ENCODE peak calls at places on chromosomes 12 and 14, in nine cellular contexts. One of them, this sample, is unnamed. For H3K36me3 and H3K4me1, the result is how much of the 10 kb centered on the place peaks cover.

GRCh38 chr14:70641548-70642312 is at the start of gene TTC9:
- DNase-seq in CD4-positive, alpha-beta memory T cell: no peak
- DNase-seq in mucosa of descending colon: peak
- DNase-seq in pancreas: peak
- DNase-seq in HepG2: no peak
- DNase-seq in endothelial cell of umbilical vein: no peak
- DNase-seq in CD8-positive, alpha-beta memory T cell: peak
- DNase-seq in suprapubic skin: no peak
- DNase-seq in cardiac muscle cell: peak
- DNase-seq in this sample: no peak

GRCh38 chr14:69703047-69704046 is 63.6 kb upstream of the SRSF5 start:
- DNase-seq in CD4-positive, alpha-beta memory T cell: no peak
- DNase-seq in mucosa of descending colon: no peak
- DNase-seq in pancreas: no peak
- DNase-seq in HepG2: peak
- DNase-seq in endothelial cell of umbilical vein: no peak
- DNase-seq in CD8-positive, alpha-beta memory T cell: no peak
- DNase-seq in suprapubic skin: no peak
- DNase-seq in cardiac muscle cell: no peak
- DNase-seq in this sample: no peak

GRCh38 chr14:36163451-36163850 is 13.1 kb downstream of the PTCSC3 start:
- DNase-seq in CD4-positive, alpha-beta memory T cell: no peak
- DNase-seq in mucosa of descending colon: no peak
- DNase-seq in pancreas: no peak
- DNase-seq in HepG2: no peak
- DNase-seq in endothelial cell of umbilical vein: no peak
- DNase-seq in CD8-positive, alpha-beta memory T cell: no peak
- DNase-seq in suprapubic skin: no peak
- DNase-seq in cardiac muscle cell: no peak
- DNase-seq in this sample: no peak

GRCh38 chr14:35387209-35387608 is 17.3 kb downstream of the NFKBIA start:
- DNase-seq in CD4-positive, alpha-beta memory T cell: no peak
- DNase-seq in mucosa of descending colon: no peak
- DNase-seq in pancreas: no peak
- DNase-seq in HepG2: no peak
- DNase-seq in endothelial cell of umbilical vein: no peak
- DNase-seq in CD8-positive, alpha-beta memory T cell: no peak
- DNase-seq in suprapubic skin: no peak
- DNase-seq in cardiac muscle cell: no peak
- DNase-seq in this sample: no peak

GRCh38 chr12:71070416-71071155 is 87.2 kb downstream of the TSPAN8 start:
- DNase-seq in CD4-positive, alpha-beta memory T cell: no peak
- DNase-seq in mucosa of descending colon: no peak
- DNase-seq in pancreas: no peak
- DNase-seq in HepG2: no peak
- DNase-seq in endothelial cell of umbilical vein: no peak
- DNase-seq in CD8-positive, alpha-beta memory T cell: no peak
- DNase-seq in suprapubic skin: no peak
- DNase-seq in cardiac muscle cell: no peak
- DNase-seq in this sample: no peak

GRCh38 chr12:57242329-57242690 is 8.7 kb downstream of the STAC3 start:
- DNase-seq in CD4-positive, alpha-beta memory T cell: no peak
- DNase-seq in mucosa of descending colon: peak
- DNase-seq in pancreas: peak
- DNase-seq in HepG2: no peak
- DNase-seq in endothelial cell of umbilical vein: no peak
- DNase-seq in CD8-positive, alpha-beta memory T cell: no peak
- DNase-seq in suprapubic skin: peak
- DNase-seq in cardiac muscle cell: no peak
- DNase-seq in this sample: no peak

GRCh38 chr12:4720637-4720995 is 416 bp downstream of the GALNT8 start:
- DNase-seq in CD4-positive, alpha-beta memory T cell: no peak
- DNase-seq in mucosa of descending colon: no peak
- DNase-seq in pancreas: no peak
- DNase-seq in HepG2: no peak
- DNase-seq in endothelial cell of umbilical vein: no peak
- DNase-seq in CD8-positive, alpha-beta memory T cell: no peak
- DNase-seq in suprapubic skin: no peak
- DNase-seq in cardiac muscle cell: no peak
- DNase-seq in this sample: no peak

GRCh38 chr14:66724996-66725395 is 217.0 kb downstream of the GPHN start:
- DNase-seq in CD4-positive, alpha-beta memory T cell: no peak
- DNase-seq in mucosa of descending colon: no peak
- DNase-seq in pancreas: no peak
- DNase-seq in HepG2: no peak
- DNase-seq in endothelial cell of umbilical vein: no peak
- DNase-seq in CD8-positive, alpha-beta memory T cell: no peak
- DNase-seq in suprapubic skin: no peak
- DNase-seq in cardiac muscle cell: no peak
- DNase-seq in this sample: no peak

GRCh38 chr14:74516451-74517155 is 23.0 kb downstream of the ISCA2 start:
- DNase-seq in CD4-positive, alpha-beta memory T cell: no peak
- DNase-seq in mucosa of descending colon: peak
- DNase-seq in pancreas: no peak
- DNase-seq in HepG2: peak
- DNase-seq in endothelial cell of umbilical vein: no peak
- DNase-seq in CD8-positive, alpha-beta memory T cell: no peak
- DNase-seq in suprapubic skin: no peak
- DNase-seq in cardiac muscle cell: no peak
- DNase-seq in this sample: no peak

GRCh38 chr14:95134304-95134933 is 22.9 kb downstream of the DICER1 start:
- DNase-seq in CD4-positive, alpha-beta memory T cell: no peak
- DNase-seq in mucosa of descending colon: no peak
- DNase-seq in pancreas: no peak
- DNase-seq in HepG2: no peak
- DNase-seq in endothelial cell of umbilical vein: peak
- DNase-seq in CD8-positive, alpha-beta memory T cell: no peak
- DNase-seq in suprapubic skin: no peak
- DNase-seq in cardiac muscle cell: peak
- DNase-seq in this sample: no peak
- H3K36me3 ChIP-seq in CD4-positive, alpha-beta memory T cell: under half
- H3K36me3 ChIP-seq in mucosa of descending colon: under half
- H3K36me3 ChIP-seq in pancreas: under half
- H3K36me3 ChIP-seq in HepG2: under half
- H3K36me3 ChIP-seq in endothelial cell of umbilical vein: under half
- H3K36me3 ChIP-seq in CD8-positive, alpha-beta memory T cell: under half
- H3K36me3 ChIP-seq in suprapubic skin: under half
- H3K36me3 ChIP-seq in cardiac muscle cell: under half
- H3K36me3 ChIP-seq in this sample: under half

GRCh38 chr12:6090786-6091185 is 33.7 kb downstream of the VWF start:
- DNase-seq in CD4-positive, alpha-beta memory T cell: no peak
- DNase-seq in mucosa of descending colon: no peak
- DNase-seq in pancreas: no peak
- DNase-seq in HepG2: peak
- DNase-seq in endothelial cell of umbilical vein: no peak
- DNase-seq in CD8-positive, alpha-beta memory T cell: no peak
- DNase-seq in suprapubic skin: peak
- DNase-seq in cardiac muscle cell: peak
- DNase-seq in this sample: peak
- H3K4me1 ChIP-seq in CD4-positive, alpha-beta memory T cell: under half
- H3K4me1 ChIP-seq in mucosa of descending colon: under half
- H3K4me1 ChIP-seq in pancreas: under half
- H3K4me1 ChIP-seq in HepG2: under half
- H3K4me1 ChIP-seq in endothelial cell of umbilical vein: half or more
- H3K4me1 ChIP-seq in CD8-positive, alpha-beta memory T cell: under half
- H3K4me1 ChIP-seq in suprapubic skin: under half
- H3K4me1 ChIP-seq in cardiac muscle cell: under half
- H3K4me1 ChIP-seq in this sample: under half

GRCh38 chr12:63394349-63394748 is 243.3 kb upstream of the AVPR1A start:
- DNase-seq in CD4-positive, alpha-beta memory T cell: no peak
- DNase-seq in mucosa of descending colon: no peak
- DNase-seq in pancreas: no peak
- DNase-seq in HepG2: no peak
- DNase-seq in endothelial cell of umbilical vein: no peak
- DNase-seq in CD8-positive, alpha-beta memory T cell: no peak
- DNase-seq in suprapubic skin: no peak
- DNase-seq in cardiac muscle cell: no peak
- DNase-seq in this sample: no peak

GRCh38 chr12:63397807-63398206 is 246.8 kb upstream of the AVPR1A start:
- DNase-seq in CD4-positive, alpha-beta memory T cell: no peak
- DNase-seq in mucosa of descending colon: no peak
- DNase-seq in pancreas: no peak
- DNase-seq in HepG2: no peak
- DNase-seq in endothelial cell of umbilical vein: no peak
- DNase-seq in CD8-positive, alpha-beta memory T cell: no peak
- DNase-seq in suprapubic skin: no peak
- DNase-seq in cardiac muscle cell: no peak
- DNase-seq in this sample: no peak

GRCh38 chr12:63394994-63395393 is 244.0 kb upstream of the AVPR1A start:
- DNase-seq in CD4-positive, alpha-beta memory T cell: no peak
- DNase-seq in mucosa of descending colon: no peak
- DNase-seq in pancreas: no peak
- DNase-seq in HepG2: no peak
- DNase-seq in endothelial cell of umbilical vein: no peak
- DNase-seq in CD8-positive, alpha-beta memory T cell: no peak
- DNase-seq in suprapubic skin: no peak
- DNase-seq in cardiac muscle cell: no peak
- DNase-seq in this sample: no peak

GRCh38 chr12:63400318-63400717 is 249.3 kb upstream of the AVPR1A start:
- DNase-seq in CD4-positive, alpha-beta memory T cell: no peak
- DNase-seq in mucosa of descending colon: no peak
- DNase-seq in pancreas: no peak
- DNase-seq in HepG2: no peak
- DNase-seq in endothelial cell of umbilical vein: no peak
- DNase-seq in CD8-positive, alpha-beta memory T cell: no peak
- DNase-seq in suprapubic skin: no peak
- DNase-seq in cardiac muscle cell: no peak
- DNase-seq in this sample: no peak

GRCh38 chr12:63396135-63396534 is 245.1 kb upstream of the AVPR1A start:
- DNase-seq in CD4-positive, alpha-beta memory T cell: no peak
- DNase-seq in mucosa of descending colon: no peak
- DNase-seq in pancreas: no peak
- DNase-seq in HepG2: no peak
- DNase-seq in endothelial cell of umbilical vein: no peak
- DNase-seq in CD8-positive, alpha-beta memory T cell: no peak
- DNase-seq in suprapubic skin: no peak
- DNase-seq in cardiac muscle cell: no peak
- DNase-seq in this sample: no peak
- H3K36me3 ChIP-seq in CD4-positive, alpha-beta memory T cell: under half
- H3K36me3 ChIP-seq in mucosa of descending colon: under half
- H3K36me3 ChIP-seq in pancreas: under half
- H3K36me3 ChIP-seq in HepG2: under half
- H3K36me3 ChIP-seq in endothelial cell of umbilical vein: under half
- H3K36me3 ChIP-seq in CD8-positive, alpha-beta memory T cell: under half
- H3K36me3 ChIP-seq in suprapubic skin: under half
- H3K36me3 ChIP-seq in cardiac muscle cell: under half
- H3K36me3 ChIP-seq in this sample: under half

GRCh38 chr14:32374155-32374554 is 45.1 kb downstream of the AKAP6 start:
- DNase-seq in CD4-positive, alpha-beta memory T cell: no peak
- DNase-seq in mucosa of descending colon: no peak
- DNase-seq in pancreas: no peak
- DNase-seq in HepG2: no peak
- DNase-seq in endothelial cell of umbilical vein: no peak
- DNase-seq in CD8-positive, alpha-beta memory T cell: no peak
- DNase-seq in suprapubic skin: no peak
- DNase-seq in cardiac muscle cell: peak
- DNase-seq in this sample: no peak

GRCh38 chr14:32372154-32372553 is 43.1 kb downstream of the AKAP6 start:
- DNase-seq in CD4-positive, alpha-beta memory T cell: no peak
- DNase-seq in mucosa of descending colon: no peak
- DNase-seq in pancreas: no peak
- DNase-seq in HepG2: no peak
- DNase-seq in endothelial cell of umbilical vein: peak
- DNase-seq in CD8-positive, alpha-beta memory T cell: no peak
- DNase-seq in suprapubic skin: no peak
- DNase-seq in cardiac muscle cell: peak
- DNase-seq in this sample: no peak

GRCh38 chr14:32368107-32368506 is 39.0 kb downstream of the AKAP6 start:
- DNase-seq in CD4-positive, alpha-beta memory T cell: no peak
- DNase-seq in mucosa of descending colon: no peak
- DNase-seq in pancreas: no peak
- DNase-seq in HepG2: no peak
- DNase-seq in endothelial cell of umbilical vein: no peak
- DNase-seq in CD8-positive, alpha-beta memory T cell: no peak
- DNase-seq in suprapubic skin: no peak
- DNase-seq in cardiac muscle cell: no peak
- DNase-seq in this sample: no peak

GRCh38 chr14:32367501-32367900 is 38.4 kb downstream of the AKAP6 start:
- DNase-seq in CD4-positive, alpha-beta memory T cell: no peak
- DNase-seq in mucosa of descending colon: no peak
- DNase-seq in pancreas: no peak
- DNase-seq in HepG2: no peak
- DNase-seq in endothelial cell of umbilical vein: no peak
- DNase-seq in CD8-positive, alpha-beta memory T cell: no peak
- DNase-seq in suprapubic skin: no peak
- DNase-seq in cardiac muscle cell: no peak
- DNase-seq in this sample: no peak

DNA sequence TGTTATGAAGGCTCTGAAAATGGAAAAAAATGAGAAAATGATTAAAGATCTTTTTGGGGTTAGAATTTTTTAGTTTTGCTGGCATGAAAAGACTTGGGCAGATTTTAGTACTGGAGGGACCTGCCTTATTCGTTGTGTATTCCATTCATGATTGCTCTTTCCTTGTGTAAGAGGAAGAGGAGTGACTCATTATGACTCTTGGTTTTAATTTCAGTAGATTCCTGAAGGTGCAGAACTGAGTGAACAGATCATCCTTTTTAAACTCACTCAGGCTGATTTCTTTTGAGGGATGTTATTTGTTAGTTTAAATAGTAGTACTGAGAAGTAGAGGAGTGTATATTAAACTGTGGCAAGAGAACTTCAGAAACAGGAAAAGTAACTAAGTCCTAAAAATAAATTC is 41.6 kb downstream of the AKAP6 start:
- DNase-seq in CD4-positive, alpha-beta memory T cell: no peak
- DNase-seq in mucosa of descending colon: no peak
- DNase-seq in pancreas: no peak
- DNase-seq in HepG2: no peak
- DNase-seq in endothelial cell of umbilical vein: peak
- DNase-seq in CD8-positive, alpha-beta memory T cell: no peak
- DNase-seq in suprapubic skin: no peak
- DNase-seq in cardiac muscle cell: peak
- DNase-seq in this sample: no peak
- H3K4me1 ChIP-seq in CD4-positive, alpha-beta memory T cell: under half
- H3K4me1 ChIP-seq in mucosa of descending colon: under half
- H3K4me1 ChIP-seq in pancreas: under half
- H3K4me1 ChIP-seq in HepG2: under half
- H3K4me1 ChIP-seq in endothelial cell of umbilical vein: under half
- H3K4me1 ChIP-seq in CD8-positive, alpha-beta memory T cell: under half
- H3K4me1 ChIP-seq in suprapubic skin: under half
- H3K4me1 ChIP-seq in cardiac muscle cell: under half
- H3K4me1 ChIP-seq in this sample: under half

GRCh38 chr12:132566551-132567131 is 43.7 kb downstream of the LRCOL1 start:
- DNase-seq in CD4-positive, alpha-beta memory T cell: no peak
- DNase-seq in mucosa of descending colon: no peak
- DNase-seq in pancreas: no peak
- DNase-seq in HepG2: no peak
- DNase-seq in endothelial cell of umbilical vein: no peak
- DNase-seq in CD8-positive, alpha-beta memory T cell: no peak
- DNase-seq in suprapubic skin: no peak
- DNase-seq in cardiac muscle cell: no peak
- DNase-seq in this sample: no peak
- H3K36me3 ChIP-seq in CD4-positive, alpha-beta memory T cell: under half
- H3K36me3 ChIP-seq in mucosa of descending colon: under half
- H3K36me3 ChIP-seq in pancreas: under half
- H3K36me3 ChIP-seq in HepG2: under half
- H3K36me3 ChIP-seq in endothelial cell of umbilical vein: under half
- H3K36me3 ChIP-seq in CD8-positive, alpha-beta memory T cell: under half
- H3K36me3 ChIP-seq in suprapubic skin: under half
- H3K36me3 ChIP-seq in cardiac muscle cell: under half
- H3K36me3 ChIP-seq in this sample: under half

GRCh38 chr12:46219892-46220655 is 48.8 kb downstream of the SLC38A1 start:
- DNase-seq in CD4-positive, alpha-beta memory T cell: peak
- DNase-seq in mucosa of descending colon: peak
- DNase-seq in pancreas: no peak
- DNase-seq in HepG2: peak
- DNase-seq in endothelial cell of umbilical vein: peak
- DNase-seq in CD8-positive, alpha-beta memory T cell: peak
- DNase-seq in suprapubic skin: no peak
- DNase-seq in cardiac muscle cell: peak
- DNase-seq in this sample: no peak
- H3K4me1 ChIP-seq in CD4-positive, alpha-beta memory T cell: half or more
- H3K4me1 ChIP-seq in mucosa of descending colon: under half
- H3K4me1 ChIP-seq in pancreas: under half
- H3K4me1 ChIP-seq in HepG2: under half
- H3K4me1 ChIP-seq in endothelial cell of umbilical vein: under half
- H3K4me1 ChIP-seq in CD8-positive, alpha-beta memory T cell: half or more
- H3K4me1 ChIP-seq in suprapubic skin: half or more
- H3K4me1 ChIP-seq in cardiac muscle cell: under half
- H3K4me1 ChIP-seq in this sample: under half